ENCODE peak calls at places on chromosomes 4 and X, in five cellular contexts. L is H1, Y is mesendoderm, P is neuronal stem cell, U is IMR-90. K is an unnamed sample.

GRCh38 chr4:1208266-1208961 is 36.0 kb upstream of the SPON2 start:
- DNase-seq in P (no peak), Y (no peak), U (no peak), L (no peak), K (no peak)

GRCh38 chrX:97026406-97026805 is 142.7 kb downstream of the RPA4 start:
- DNase-seq in P (peak), L (no peak), Y (peak), U (peak), K (peak)

GRCh38 chr4:140082399-140082758 is 71.6 kb downstream of the MAML3 start:
- DNase-seq in L (no peak), P (no peak), Y (no peak), U (no peak), K (no peak)

GRCh38 chr4:105896984-105897760 is 1.9 kb downstream of the NPNT start:
- DNase-seq in L (no peak), U (no peak), Y (no peak), P (no peak), K (no peak)

GRCh38 chrX:107429090-107429489 is 20.4 kb upstream of the FRMPD3 start:
- DNase-seq in L (peak), P (no peak), U (peak), Y (peak), K (peak)

GRCh38 chr4:94511591-94511990 is 59.8 kb downstream of the PDLIM5 start:
- DNase-seq in L (no peak), P (no peak), Y (no peak), U (no peak), K (no peak)

GRCh38 chrX:36436286-36436860 is 516.8 kb downstream of the CFAP47 start:
- DNase-seq in U (peak), P (no peak), L (no peak), Y (no peak), K (no peak)

GRCh38 chrX:3250946-3251345 is 95.5 kb downstream of the MXRA5 start:
- DNase-seq in Y (no peak), L (no peak), P (no peak), U (peak), K (no peak)

GRCh38 chr4:94798808-94799207 is 41.1 kb downstream of the BMPR1B start:
- DNase-seq in U (peak), P (no peak), Y (no peak), L (no peak), K (no peak)

GRCh38 chr4:140707325-140707724 is 48.9 kb downstream of the TBC1D9 start:
- DNase-seq in L (no peak), P (no peak), U (no peak), Y (peak), K (no peak)

DNA sequence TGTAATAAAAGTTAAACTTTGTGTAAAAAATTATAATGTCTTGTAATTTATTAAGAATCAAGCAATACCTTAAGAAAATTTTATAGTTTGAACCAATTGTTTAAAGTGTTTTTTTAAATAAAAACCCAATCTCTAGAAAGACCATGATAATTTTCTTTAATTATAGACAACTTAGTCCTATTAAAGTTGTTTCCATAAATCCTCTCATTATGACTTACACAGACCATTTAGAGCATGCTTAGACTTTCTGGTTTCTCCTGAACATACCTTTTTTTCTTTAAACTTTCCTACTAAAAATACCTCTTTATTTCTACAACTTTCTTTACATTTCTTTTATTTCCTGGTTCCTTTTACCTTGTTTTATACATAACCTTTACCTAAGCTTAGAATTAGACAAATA is 837.4 kb downstream of the PCDH19 start:
- DNase-seq in U (no peak), P (no peak), Y (peak), L (no peak), K (no peak)
- H2AK5ac ChIP-seq in U (no peak), P (no peak), Y (no peak), L (no peak), K (no peak)

GRCh38 chr4:38671594-38671943 is 7.6 kb downstream of the KLF3 start:
- DNase-seq in U (no peak), Y (no peak), P (no peak), L (no peak), K (no peak)

GRCh38 chr4:38670939-38671593 is 7.1 kb downstream of the KLF3 start:
- DNase-seq in P (no peak), Y (no peak), U (no peak), L (no peak), K (no peak)

GRCh38 chr4:38673109-38673978 is 9.3 kb downstream of the KLF3 start:
- DNase-seq in U (no peak), Y (no peak), P (no peak), L (no peak), K (no peak)

GRCh38 chr4:38674206-38675144 is 10.5 kb downstream of the KLF3 start:
- DNase-seq in Y (peak), U (no peak), L (no peak), P (no peak), K (peak)

GRCh38 chr4:38672247-38673071 is 8.5 kb downstream of the KLF3 start:
- DNase-seq in Y (peak), P (peak), L (no peak), U (no peak), K (no peak)
- H3K18ac ChIP-seq in Y (no peak), P (peak), L (peak), U (no peak), K (peak)

GRCh38 chrX:154541896-154542722 is 4.5 kb downstream of the G6PD start:
- DNase-seq in Y (peak), P (no peak), L (no peak), U (peak), K (peak)
- H2BK120ac ChIP-seq in Y (no peak), P (no peak), L (no peak), U (peak), K (peak)

GRCh38 chr4:143352720-143353119 is 16.0 kb downstream of the GAB1 start:
- DNase-seq in P (no peak), L (no peak), U (no peak), Y (no peak), K (no peak)

GRCh38 chr4:143353797-143354196 is 17.1 kb downstream of the GAB1 start:
- DNase-seq in P (no peak), L (no peak), U (no peak), Y (no peak), K (no peak)

GRCh38 chr4:143348233-143349077 is 11.8 kb downstream of the GAB1 start:
- DNase-seq in Y (no peak), L (no peak), U (no peak), P (no peak), K (no peak)

GRCh38 chr4:143352052-143352451 is 15.4 kb downstream of the GAB1 start:
- DNase-seq in P (no peak), U (no peak), Y (no peak), L (no peak), K (no peak)

DNA sequence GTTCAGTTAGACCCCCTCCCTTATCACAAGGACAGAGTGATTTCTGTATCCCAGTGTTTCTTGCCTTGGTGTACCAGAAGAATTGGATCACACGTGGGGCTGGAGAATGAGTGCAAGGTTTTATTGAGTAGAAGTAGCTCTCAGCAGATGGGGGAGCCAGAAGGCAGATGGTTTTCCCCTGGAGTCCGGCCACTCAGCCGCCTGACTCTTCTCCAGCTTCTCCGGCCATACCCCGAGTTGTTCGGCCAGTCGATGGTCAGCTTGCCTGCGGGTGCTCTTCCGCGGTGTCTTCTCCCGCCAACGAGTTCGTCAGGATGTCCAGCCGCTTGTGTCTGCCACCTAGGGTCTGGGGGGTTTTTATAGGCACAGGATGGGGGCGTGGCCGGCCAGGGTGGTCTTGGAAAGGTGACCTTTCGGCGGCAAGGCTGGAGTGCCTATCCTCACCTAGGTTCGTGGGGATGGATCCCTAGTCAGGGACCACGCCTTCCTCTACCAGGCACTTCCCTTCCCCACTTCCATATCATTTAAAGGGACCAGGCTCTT is 14.5 kb downstream of the GAB1 start:
- DNase-seq in L (no peak), U (no peak), P (no peak), Y (no peak), K (no peak)
- H2AK5ac ChIP-seq in L (no peak), U (peak), P (no peak), Y (no peak), K (no peak)

K was measured in mesenchymal stem cell.